ENCODE peak calls at places on chromosomes 5 and 9, in four cellular contexts. One of them, this sample, is unnamed.

GRCh38 chr5:145629047-145629446 is 206.1 kb downstream of the PRELID2 start:
- DNase-seq in K562: no peak
- DNase-seq in GM12878: no peak
- DNase-seq in IMR-90: no peak
- DNase-seq in this sample: no peak

GRCh38 chr5:76341935-76342334 is 61.1 kb upstream of the IQGAP2 start:
- DNase-seq in K562: no peak
- DNase-seq in IMR-90: no peak
- DNase-seq in GM12878: no peak
- DNase-seq in this sample: no peak

GRCh38 chr5:180127682-180128670 is 56.4 kb upstream of the RNF130 start:
- DNase-seq in K562: no peak
- DNase-seq in IMR-90: no peak
- DNase-seq in GM12878: no peak
- DNase-seq in this sample: no peak

GRCh38 chr9:94150890-94151660 is 66.8 kb downstream of the PTPDC1 start:
- DNase-seq in GM12878: no peak
- DNase-seq in K562: no peak
- DNase-seq in IMR-90: no peak
- DNase-seq in this sample: no peak

GRCh38 chr5:165328856-165329255 is 1823.4 kb downstream of the MAT2B start:
- DNase-seq in GM12878: no peak
- DNase-seq in K562: no peak
- DNase-seq in IMR-90: peak
- DNase-seq in this sample: peak

GRCh38 chr5:62719061-62719730 is 140.6 kb downstream of the LRRC70 start:
- DNase-seq in GM12878: no peak
- DNase-seq in IMR-90: no peak
- DNase-seq in K562: no peak
- DNase-seq in this sample: no peak

GRCh38 chr9:93968451-93969327 is 13.5 kb upstream of the BARX1 start:
- DNase-seq in GM12878: no peak
- DNase-seq in K562: peak
- DNase-seq in IMR-90: peak
- DNase-seq in this sample: no peak

GRCh38 chr5:139138790-139139189 is 59.4 kb downstream of the SIL1 start:
- DNase-seq in K562: no peak
- DNase-seq in IMR-90: peak
- DNase-seq in GM12878: no peak
- DNase-seq in this sample: peak

GRCh38 chr9:120065151-120065550 is 514.8 kb downstream of the CDK5RAP2 start:
- DNase-seq in GM12878: no peak
- DNase-seq in K562: no peak
- DNase-seq in IMR-90: no peak
- DNase-seq in this sample: no peak

GRCh38 chr5:162931501-162931900 is 505.9 kb upstream of the CCNG1 start:
- DNase-seq in GM12878: no peak
- DNase-seq in K562: no peak
- DNase-seq in IMR-90: no peak
- DNase-seq in this sample: no peak

GRCh38 chr5:74402553-74402952 is 238.0 kb downstream of the ENC1 start:
- DNase-seq in IMR-90: no peak
- DNase-seq in K562: no peak
- DNase-seq in GM12878: no peak
- DNase-seq in this sample: no peak

GRCh38 chr5:5755888-5756287 is 333.4 kb downstream of the ICE1 start:
- DNase-seq in K562: no peak
- DNase-seq in IMR-90: no peak
- DNase-seq in GM12878: peak
- DNase-seq in this sample: no peak

GRCh38 chr9:114786251-114786650 is 19.6 kb downstream of the TNFSF15 start:
- DNase-seq in IMR-90: no peak
- DNase-seq in GM12878: no peak
- DNase-seq in K562: no peak
- DNase-seq in this sample: peak

GRCh38 chr9:127754099-127754760 is 19.1 kb upstream of the TOR2A start:
- DNase-seq in IMR-90: no peak
- DNase-seq in K562: peak
- DNase-seq in GM12878: no peak
- DNase-seq in this sample: no peak

GRCh38 chr5:146588806-146589355 is 72.9 kb upstream of the GPR151 start:
- DNase-seq in IMR-90: no peak
- DNase-seq in K562: no peak
- DNase-seq in GM12878: no peak
- DNase-seq in this sample: no peak

GRCh38 chr5:149211566-149211965 is 60.1 kb upstream of the AFAP1L1 start:
- DNase-seq in K562: no peak
- DNase-seq in GM12878: no peak
- DNase-seq in IMR-90: peak
- DNase-seq in this sample: no peak

GRCh38 chr5:57176350-57176857 is 2.5 kb downstream of the GPBP1 start:
- DNase-seq in IMR-90: peak
- DNase-seq in K562: no peak
- DNase-seq in GM12878: no peak
- DNase-seq in this sample: peak

GRCh38 chr5:169909945-169910344 is 70.3 kb downstream of the INSYN2B start:
- DNase-seq in GM12878: no peak
- DNase-seq in K562: no peak
- DNase-seq in IMR-90: no peak
- DNase-seq in this sample: no peak

GRCh38 chr9:138015021-138015829 is 137.6 kb downstream of the CACNA1B start:
- DNase-seq in IMR-90: no peak
- DNase-seq in K562: no peak
- DNase-seq in GM12878: no peak
- DNase-seq in this sample: no peak

GRCh38 chr9:87405677-87406544 is 91.8 kb upstream of the DAPK1 start:
- DNase-seq in IMR-90: no peak
- DNase-seq in K562: no peak
- DNase-seq in GM12878: no peak
- DNase-seq in this sample: no peak

GRCh38 chr9:127210851-127211730 is 53.5 kb upstream of the GARNL3 start:
- DNase-seq in K562: no peak
- DNase-seq in GM12878: no peak
- DNase-seq in IMR-90: no peak
- DNase-seq in this sample: no peak

GRCh38 chr5:126428421-126428820 is 5.2 kb downstream of the GRAMD2B start:
- DNase-seq in K562: no peak
- DNase-seq in IMR-90: no peak
- DNase-seq in GM12878: no peak
- DNase-seq in this sample: no peak

GRCh38 chr9:133050142-133050541 is 11.6 kb upstream of the CEL start:
- DNase-seq in GM12878: no peak
- DNase-seq in IMR-90: peak
- DNase-seq in K562: no peak
- DNase-seq in this sample: no peak

GRCh38 chr9:73162987-73163763 is 11.5 kb downstream of the ANXA1 start:
- DNase-seq in GM12878: no peak
- DNase-seq in K562: no peak
- DNase-seq in IMR-90: no peak
- DNase-seq in this sample: no peak

GRCh38 chr9:70034292-70034711 is 9.3 kb upstream of the MAMDC2 start:
- DNase-seq in K562: no peak
- DNase-seq in IMR-90: peak
- DNase-seq in GM12878: no peak
- DNase-seq in this sample: no peak
- TF ChIP-seq FOS in K562: no peak
- TF ChIP-seq FOS in IMR-90: no peak
- TF ChIP-seq FOS in GM12878: no peak
- TF ChIP-seq FOS in this sample: no peak

GRCh38 chr5:34598177-34598794 is 57.8 kb upstream of the RAI14 start:
- DNase-seq in IMR-90: peak
- DNase-seq in K562: no peak
- DNase-seq in GM12878: no peak
- DNase-seq in this sample: peak
- TF ChIP-seq FOS in IMR-90: peak
- TF ChIP-seq FOS in K562: no peak
- TF ChIP-seq FOS in GM12878: no peak
- TF ChIP-seq FOS in this sample: peak

DNA sequence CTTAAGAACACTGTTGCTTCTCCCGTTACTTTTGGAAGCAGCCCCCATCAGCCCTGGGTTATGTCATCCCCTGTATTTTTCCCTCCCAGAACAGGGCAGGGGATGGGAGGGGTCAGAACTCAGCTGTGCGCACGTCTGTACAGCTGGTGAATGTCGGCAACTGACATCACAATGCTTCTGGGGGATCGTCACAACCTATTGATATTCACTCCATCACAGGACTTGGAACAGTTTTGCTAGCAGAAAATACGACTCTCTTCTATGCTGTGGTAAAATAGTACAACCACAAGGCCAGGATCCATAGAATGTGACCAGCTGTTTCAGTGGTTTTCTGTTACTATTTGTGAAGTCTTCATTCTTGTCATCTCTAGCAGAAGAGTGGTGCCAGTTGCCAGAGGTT is 77.0 kb upstream of the KLF4 start:
- DNase-seq in K562: no peak
- DNase-seq in IMR-90: peak
- DNase-seq in GM12878: no peak
- DNase-seq in this sample: no peak
- TF ChIP-seq FOS in K562: no peak
- TF ChIP-seq FOS in IMR-90: no peak
- TF ChIP-seq FOS in GM12878: no peak
- TF ChIP-seq FOS in this sample: no peak

GRCh38 chr5:2749514-2750025 is 1.9 kb downstream of the IRX2 start:
- DNase-seq in IMR-90: no peak
- DNase-seq in GM12878: no peak
- DNase-seq in K562: no peak
- DNase-seq in this sample: no peak
- TF ChIP-seq FOS in IMR-90: no peak
- TF ChIP-seq FOS in GM12878: no peak
- TF ChIP-seq FOS in K562: no peak
- TF ChIP-seq FOS in this sample: no peak

GRCh38 chr9:78115073-78115472 is 83.5 kb upstream of the GNAQ start:
- DNase-seq in GM12878: no peak
- DNase-seq in K562: peak
- DNase-seq in IMR-90: no peak
- DNase-seq in this sample: no peak
- TF ChIP-seq FOS in GM12878: no peak
- TF ChIP-seq FOS in K562: no peak
- TF ChIP-seq FOS in IMR-90: no peak
- TF ChIP-seq FOS in this sample: no peak

GRCh38 chr9:109323771-109324170 is 2.9 kb upstream of the EPB41L4B start:
- DNase-seq in IMR-90: no peak
- DNase-seq in K562: no peak
- DNase-seq in GM12878: no peak
- DNase-seq in this sample: no peak

GRCh38 chr9:109320734-109321448 is at the start of gene EPB41L4B:
- DNase-seq in GM12878: peak
- DNase-seq in IMR-90: peak
- DNase-seq in K562: peak
- DNase-seq in this sample: peak

GRCh38 chr9:109319631-109320233 is 1.1 kb downstream of the EPB41L4B start:
- DNase-seq in K562: no peak
- DNase-seq in IMR-90: no peak
- DNase-seq in GM12878: no peak
- DNase-seq in this sample: no peak

GRCh38 chr9:109320338-109320733 is 523 bp downstream of the EPB41L4B start:
- DNase-seq in GM12878: no peak
- DNase-seq in K562: peak
- DNase-seq in IMR-90: no peak
- DNase-seq in this sample: no peak

DNA sequence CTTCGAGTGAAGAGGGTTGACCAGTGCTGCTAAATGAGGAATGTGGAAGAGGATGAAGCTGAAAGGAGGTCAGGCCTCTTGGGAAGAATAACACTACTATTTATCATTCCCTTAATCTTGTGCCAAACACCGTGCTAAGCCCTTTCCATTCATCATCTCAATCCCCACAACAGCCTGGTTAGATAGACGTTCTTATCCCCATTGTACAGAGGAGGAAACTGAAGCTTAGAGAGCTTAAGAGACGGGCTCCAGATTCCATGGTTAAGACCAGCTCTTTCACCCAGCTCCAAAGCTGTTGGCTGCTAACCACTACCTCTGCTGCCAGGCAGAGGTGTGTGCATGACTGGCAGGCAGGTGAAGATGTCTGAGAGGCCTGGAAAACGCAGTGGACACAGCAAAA is 868 bp upstream of the EPB41L4B start:
- DNase-seq in IMR-90: no peak
- DNase-seq in K562: no peak
- DNase-seq in GM12878: no peak
- DNase-seq in this sample: no peak
- TF ChIP-seq FOS in IMR-90: no peak
- TF ChIP-seq FOS in K562: no peak
- TF ChIP-seq FOS in GM12878: no peak
- TF ChIP-seq FOS in this sample: no peak

This sample was measured in endothelial cell of umbilical vein.